ENCODE peak calls at places on chromosomes 5 and 9, in four cellular contexts. One of them, this sample, is unnamed. For H3K4me1, the result is how much of the 10 kb centered on the place peaks cover.

GRCh38 chr9:18798106-18798505 is 234.9 kb downstream of the SAXO1 start:
- DNase-seq in cardiac muscle cell: no peak
- DNase-seq in adrenal gland: no peak
- DNase-seq in GM23338: no peak
- DNase-seq in this sample: no peak

GRCh38 chr5:54792611-54793404 is 192.6 kb downstream of the ESM1 start:
- DNase-seq in cardiac muscle cell: no peak
- DNase-seq in adrenal gland: no peak
- DNase-seq in GM23338: no peak
- DNase-seq in this sample: no peak

GRCh38 chr9:107588393-107588792 is 98.8 kb upstream of the KLF4 start:
- DNase-seq in cardiac muscle cell: no peak
- DNase-seq in adrenal gland: no peak
- DNase-seq in GM23338: no peak
- DNase-seq in this sample: no peak

GRCh38 chr9:74499111-74499601 is 2.0 kb downstream of the RORB start:
- DNase-seq in cardiac muscle cell: peak
- DNase-seq in adrenal gland: peak
- DNase-seq in GM23338: peak
- DNase-seq in this sample: no peak

GRCh38 chr9:87036482-87036881 is 89.2 kb upstream of the GAS1 start:
- DNase-seq in cardiac muscle cell: no peak
- DNase-seq in adrenal gland: no peak
- DNase-seq in GM23338: no peak
- DNase-seq in this sample: no peak

GRCh38 chr5:59543826-59544442 is 349.6 kb downstream of the PDE4D start:
- DNase-seq in cardiac muscle cell: no peak
- DNase-seq in adrenal gland: no peak
- DNase-seq in GM23338: peak
- DNase-seq in this sample: no peak

GRCh38 chr5:26439121-26439520 is 599.3 kb downstream of the CDH9 start:
- DNase-seq in cardiac muscle cell: no peak
- DNase-seq in adrenal gland: no peak
- DNase-seq in GM23338: no peak
- DNase-seq in this sample: no peak

GRCh38 chr9:92180669-92181181 is 65.5 kb upstream of the SPTLC1 start:
- DNase-seq in cardiac muscle cell: no peak
- DNase-seq in adrenal gland: peak
- DNase-seq in GM23338: no peak
- DNase-seq in this sample: no peak

GRCh38 chr9:93892748-93893147 is 62.4 kb downstream of the BARX1 start:
- DNase-seq in cardiac muscle cell: no peak
- DNase-seq in adrenal gland: no peak
- DNase-seq in GM23338: no peak
- DNase-seq in this sample: no peak

GRCh38 chr5:4518924-4519660 is 621.0 kb upstream of the ADAMTS16 start:
- DNase-seq in cardiac muscle cell: no peak
- DNase-seq in adrenal gland: no peak
- DNase-seq in GM23338: peak
- DNase-seq in this sample: no peak

GRCh38 chr5:62090953-62091352 is 215.1 kb upstream of the KIF2A start:
- DNase-seq in cardiac muscle cell: no peak
- DNase-seq in adrenal gland: no peak
- DNase-seq in GM23338: no peak
- DNase-seq in this sample: no peak

GRCh38 chr5:58392491-58392890 is 67.4 kb downstream of the PLK2 start:
- DNase-seq in cardiac muscle cell: no peak
- DNase-seq in adrenal gland: no peak
- DNase-seq in GM23338: no peak
- DNase-seq in this sample: no peak

GRCh38 chr9:120538339-120538738 is 41.6 kb downstream of the CDK5RAP2 start:
- DNase-seq in cardiac muscle cell: no peak
- DNase-seq in adrenal gland: peak
- DNase-seq in GM23338: no peak
- DNase-seq in this sample: no peak

GRCh38 chr5:164002653-164003052 is 497.2 kb downstream of the MAT2B start:
- DNase-seq in cardiac muscle cell: no peak
- DNase-seq in adrenal gland: no peak
- DNase-seq in GM23338: no peak
- DNase-seq in this sample: no peak

GRCh38 chr9:37897665-37898064 is 6.3 kb downstream of the SLC25A51 start:
- DNase-seq in cardiac muscle cell: no peak
- DNase-seq in adrenal gland: no peak
- DNase-seq in GM23338: no peak
- DNase-seq in this sample: no peak

GRCh38 chr5:1294839-1295649 is at the start of gene TERT:
- DNase-seq in cardiac muscle cell: peak
- DNase-seq in adrenal gland: no peak
- DNase-seq in GM23338: peak
- DNase-seq in this sample: peak

GRCh38 chr5:1551426-1551825 is 27.7 kb upstream of the LPCAT1 start:
- DNase-seq in cardiac muscle cell: no peak
- DNase-seq in adrenal gland: no peak
- DNase-seq in GM23338: no peak
- DNase-seq in this sample: no peak

GRCh38 chr5:176675676-176676360 is 28.5 kb downstream of the TSPAN17 start:
- DNase-seq in cardiac muscle cell: peak
- DNase-seq in adrenal gland: no peak
- DNase-seq in GM23338: peak
- DNase-seq in this sample: peak

GRCh38 chr9:98887918-98888510 is 55.7 kb upstream of the COL15A1 start:
- DNase-seq in cardiac muscle cell: peak
- DNase-seq in adrenal gland: no peak
- DNase-seq in GM23338: no peak
- DNase-seq in this sample: no peak

GRCh38 chr9:20074291-20074690 is 285.5 kb upstream of the SLC24A2 start:
- DNase-seq in cardiac muscle cell: no peak
- DNase-seq in adrenal gland: no peak
- DNase-seq in GM23338: no peak
- DNase-seq in this sample: no peak

GRCh38 chr5:154311362-154311761 is 120.8 kb downstream of the GALNT10 start:
- DNase-seq in cardiac muscle cell: no peak
- DNase-seq in adrenal gland: peak
- DNase-seq in GM23338: no peak
- DNase-seq in this sample: no peak

GRCh38 chr9:80875947-80876346 is 813.4 kb downstream of the TLE1 start:
- DNase-seq in cardiac muscle cell: no peak
- DNase-seq in adrenal gland: no peak
- DNase-seq in GM23338: no peak
- DNase-seq in this sample: no peak

GRCh38 chr9:75988663-75989062 is 98.2 kb downstream of the PCSK5 start:
- DNase-seq in cardiac muscle cell: no peak
- DNase-seq in adrenal gland: no peak
- DNase-seq in GM23338: no peak
- DNase-seq in this sample: no peak

GRCh38 chr5:141515141-141515540 is 26.3 kb downstream of the PCDHGC5 start:
- DNase-seq in cardiac muscle cell: no peak
- DNase-seq in adrenal gland: no peak
- DNase-seq in GM23338: no peak
- DNase-seq in this sample: no peak

GRCh38 chr5:89396262-89396975 is 513.4 kb upstream of the MEF2C start:
- DNase-seq in cardiac muscle cell: no peak
- DNase-seq in adrenal gland: no peak
- DNase-seq in GM23338: peak
- DNase-seq in this sample: no peak

GRCh38 chr9:98031935-98032334 is 24.6 kb upstream of the NANS start:
- DNase-seq in cardiac muscle cell: no peak
- DNase-seq in adrenal gland: no peak
- DNase-seq in GM23338: no peak
- DNase-seq in this sample: no peak

GRCh38 chr5:74167206-74167929 is 473.2 kb downstream of the ENC1 start:
- DNase-seq in cardiac muscle cell: no peak
- DNase-seq in adrenal gland: no peak
- DNase-seq in GM23338: no peak
- DNase-seq in this sample: no peak

GRCh38 chr9:37963936-37964739 is 60.2 kb upstream of the SLC25A51 start:
- DNase-seq in cardiac muscle cell: no peak
- DNase-seq in adrenal gland: peak
- DNase-seq in GM23338: no peak
- DNase-seq in this sample: peak

GRCh38 chr9:97900738-97901565 is 21.3 kb downstream of the TRMO start:
- DNase-seq in cardiac muscle cell: peak
- DNase-seq in adrenal gland: peak
- DNase-seq in GM23338: peak
- DNase-seq in this sample: no peak

GRCh38 chr9:77632652-77633051 is 15.5 kb downstream of the GNA14 start:
- DNase-seq in cardiac muscle cell: no peak
- DNase-seq in adrenal gland: no peak
- DNase-seq in GM23338: no peak
- DNase-seq in this sample: no peak

GRCh38 chr5:122154910-122155309 is 25.6 kb downstream of the ZNF474 start:
- DNase-seq in cardiac muscle cell: no peak
- DNase-seq in adrenal gland: no peak
- DNase-seq in GM23338: no peak
- DNase-seq in this sample: no peak

GRCh38 chr9:87267701-87268100 is 230.0 kb upstream of the DAPK1 start:
- DNase-seq in cardiac muscle cell: no peak
- DNase-seq in adrenal gland: no peak
- DNase-seq in GM23338: no peak
- DNase-seq in this sample: no peak

GRCh38 chr5:40477856-40478546 is 201.7 kb upstream of the PTGER4 start:
- DNase-seq in cardiac muscle cell: no peak
- DNase-seq in adrenal gland: no peak
- DNase-seq in GM23338: no peak
- DNase-seq in this sample: no peak

GRCh38 chr5:15476977-15477376 is 23.0 kb upstream of the FBXL7 start:
- DNase-seq in cardiac muscle cell: no peak
- DNase-seq in adrenal gland: no peak
- DNase-seq in GM23338: no peak
- DNase-seq in this sample: no peak

DNA sequence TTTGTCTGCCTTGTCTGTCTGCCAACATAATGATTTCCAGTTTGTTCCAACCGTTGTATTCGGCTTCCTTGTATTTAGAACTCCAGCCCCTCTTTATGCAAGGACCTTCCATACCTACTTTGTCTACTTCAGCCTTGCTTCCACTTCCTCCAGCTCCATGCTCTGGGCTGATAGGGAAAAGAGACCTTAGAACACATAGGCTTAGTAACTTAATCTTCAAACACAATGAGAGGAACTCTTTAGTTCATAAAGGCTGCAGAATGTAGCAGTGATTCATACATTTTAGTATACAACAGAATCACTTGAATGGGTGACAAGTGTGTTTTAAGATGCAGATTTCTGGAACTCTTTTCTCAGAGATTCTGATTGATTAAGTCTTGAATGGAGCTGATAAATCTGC is 102.8 kb upstream of the IFNE start:
- DNase-seq in cardiac muscle cell: no peak
- DNase-seq in adrenal gland: no peak
- DNase-seq in GM23338: no peak
- DNase-seq in this sample: no peak
- H3K4me1 ChIP-seq in cardiac muscle cell: under half
- H3K4me1 ChIP-seq in adrenal gland: under half
- H3K4me1 ChIP-seq in GM23338: under half
- H3K4me1 ChIP-seq in this sample: under half

GRCh38 chr5:123945548-123945947 is 433.6 kb downstream of the CSNK1G3 start:
- DNase-seq in cardiac muscle cell: no peak
- DNase-seq in adrenal gland: no peak
- DNase-seq in GM23338: no peak
- DNase-seq in this sample: no peak
- TF ChIP-seq CTCF in cardiac muscle cell: no peak
- TF ChIP-seq CTCF in adrenal gland: no peak
- TF ChIP-seq CTCF in GM23338: no peak
- TF ChIP-seq CTCF in this sample: no peak

DNA sequence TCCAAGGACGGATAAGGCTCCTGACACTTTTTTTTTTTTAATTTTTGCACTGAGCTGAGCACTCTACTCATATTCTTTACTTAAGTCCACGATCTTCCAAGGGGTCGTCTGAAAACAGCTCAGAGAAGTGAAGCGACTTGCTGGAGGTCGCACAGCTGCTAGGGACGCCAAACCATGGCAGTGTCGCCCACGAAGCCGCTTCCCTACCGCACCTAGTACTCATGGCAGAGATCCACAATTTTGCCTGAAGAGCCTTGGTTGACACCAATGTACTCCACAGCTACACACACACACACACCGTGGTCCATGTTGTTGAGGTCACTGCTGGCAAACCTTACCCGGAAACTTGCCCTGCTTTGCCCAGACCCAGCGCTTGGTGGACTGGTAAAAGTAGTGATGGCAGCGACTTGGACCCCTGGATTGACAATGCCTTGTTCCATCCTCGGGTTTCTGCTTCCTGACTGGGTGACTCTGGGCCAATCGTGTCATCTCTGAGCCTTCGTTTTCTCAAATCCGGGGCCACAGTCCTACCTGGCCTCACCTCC is 519 bp upstream of the SLIT3 start:
- DNase-seq in cardiac muscle cell: no peak
- DNase-seq in adrenal gland: no peak
- DNase-seq in GM23338: peak
- DNase-seq in this sample: no peak
- H3K4me3 ChIP-seq in cardiac muscle cell: peak
- H3K4me3 ChIP-seq in adrenal gland: peak
- H3K4me3 ChIP-seq in GM23338: peak
- H3K4me3 ChIP-seq in this sample: no peak

DNA sequence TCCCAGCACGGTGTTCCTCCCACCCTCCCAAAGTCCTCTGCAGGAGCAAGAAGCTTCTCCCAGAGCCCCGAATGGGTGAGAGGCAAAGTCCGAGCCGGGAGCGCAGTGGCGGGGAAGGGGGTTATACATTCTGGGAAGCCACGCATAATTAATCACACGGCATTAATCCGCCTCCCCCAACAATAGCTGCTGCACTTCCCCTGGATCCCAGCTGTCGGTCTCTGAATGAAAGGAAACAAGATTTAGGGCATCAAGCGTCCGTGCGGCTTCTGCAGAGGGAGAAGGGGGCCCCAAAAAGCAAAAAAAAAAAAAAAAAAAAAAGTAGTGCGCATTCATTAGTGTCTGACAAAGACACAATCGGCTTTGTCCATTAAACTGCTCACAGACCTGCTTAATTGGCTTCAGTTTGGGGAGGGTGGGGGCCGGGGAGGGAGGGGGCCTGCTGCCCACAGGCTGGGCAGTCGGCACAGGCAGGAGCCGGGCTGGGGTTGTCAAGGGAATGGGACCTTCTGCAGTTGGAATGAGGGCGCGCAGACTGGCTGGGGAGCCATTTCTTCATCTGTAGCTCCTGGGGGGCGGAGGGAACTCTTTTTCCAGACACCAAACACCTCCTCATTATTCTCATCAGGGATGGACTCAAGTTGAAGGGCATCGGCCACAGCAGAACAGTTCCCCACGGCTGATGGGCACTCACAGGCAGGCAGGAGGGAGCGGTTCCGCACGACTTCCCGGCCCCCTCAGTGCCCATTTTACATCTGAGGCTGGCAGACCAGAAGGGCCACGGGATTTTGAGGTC is 3.4 kb downstream of the NOTCH1 start:
- DNase-seq in cardiac muscle cell: no peak
- DNase-seq in adrenal gland: no peak
- DNase-seq in GM23338: no peak
- DNase-seq in this sample: no peak
- H3K4me1 ChIP-seq in cardiac muscle cell: under half
- H3K4me1 ChIP-seq in adrenal gland: under half
- H3K4me1 ChIP-seq in GM23338: under half
- H3K4me1 ChIP-seq in this sample: under half